ENCODE peak calls at places on chromosomes 6 and 20, in five cellular contexts. One of them, this sample, is unnamed.
A peak's percentile ranks its signal among the peaks of the same experiment; 100 is the strongest.

GRCh38 chr20:53510266-53510665 is 83.4 kb downstream of the ZNF217 start:
- DNase-seq in AML-193: no peak
- DNase-seq in astrocyte of the hippocampus: no peak
- DNase-seq in epithelial cell of esophagus: no peak
- DNase-seq in GM12865: no peak
- DNase-seq in this sample: no peak

GRCh38 chr6:48817714-48818113 is 645.3 kb downstream of the MMUT start:
- DNase-seq in GM12865: no peak
- DNase-seq in astrocyte of the hippocampus: no peak
- DNase-seq in AML-193: no peak
- DNase-seq in epithelial cell of esophagus: peak; percentile 83
- DNase-seq in this sample: no peak

GRCh38 chr20:8183526-8183925 is 51.5 kb downstream of the PLCB1 start:
- DNase-seq in AML-193: no peak
- DNase-seq in astrocyte of the hippocampus: no peak
- DNase-seq in epithelial cell of esophagus: peak; percentile 40
- DNase-seq in GM12865: no peak
- DNase-seq in this sample: no peak

GRCh38 chr6:127406122-127406521 is 53.1 kb downstream of the KIAA0408 start:
- DNase-seq in GM12865: no peak
- DNase-seq in AML-193: no peak
- DNase-seq in astrocyte of the hippocampus: no peak
- DNase-seq in epithelial cell of esophagus: no peak
- DNase-seq in this sample: no peak

GRCh38 chr6:56772737-56773184 is 130.1 kb upstream of the DST start:
- DNase-seq in epithelial cell of esophagus: peak; percentile 88
- DNase-seq in GM12865: peak; percentile 65
- DNase-seq in AML-193: no peak
- DNase-seq in astrocyte of the hippocampus: peak; percentile 92
- DNase-seq in this sample: peak; percentile 19

GRCh38 chr20:63025534-63026331 is 19.0 kb upstream of the BHLHE23 start:
- DNase-seq in AML-193: no peak
- DNase-seq in astrocyte of the hippocampus: no peak
- DNase-seq in GM12865: no peak
- DNase-seq in epithelial cell of esophagus: peak; percentile 43
- DNase-seq in this sample: no peak

GRCh38 chr20:63739129-63740069 is at the start of gene SLC2A4RG:
- DNase-seq in AML-193: peak; percentile 49
- DNase-seq in epithelial cell of esophagus: peak; percentile 81
- DNase-seq in GM12865: peak; percentile 88
- DNase-seq in astrocyte of the hippocampus: peak; percentile 94
- DNase-seq in this sample: peak; percentile 96

GRCh38 chr6:145587342-145587741 is 148.0 kb downstream of the EPM2A start:
- DNase-seq in AML-193: no peak
- DNase-seq in astrocyte of the hippocampus: no peak
- DNase-seq in epithelial cell of esophagus: no peak
- DNase-seq in GM12865: no peak
- DNase-seq in this sample: no peak

GRCh38 chr6:149642829-149643580 is 5.5 kb downstream of the KATNA1 start:
- DNase-seq in GM12865: peak; percentile 27
- DNase-seq in epithelial cell of esophagus: peak; percentile 32
- DNase-seq in astrocyte of the hippocampus: no peak
- DNase-seq in AML-193: no peak
- DNase-seq in this sample: no peak

GRCh38 chr6:39804666-39805065 is 12.5 kb downstream of the DAAM2 start:
- DNase-seq in GM12865: no peak
- DNase-seq in AML-193: no peak
- DNase-seq in astrocyte of the hippocampus: peak; percentile 71
- DNase-seq in epithelial cell of esophagus: peak; percentile 20
- DNase-seq in this sample: peak; percentile 29

GRCh38 chr6:113120214-113120576 is 737.0 kb upstream of the MARCKS start:
- DNase-seq in AML-193: peak; percentile 78
- DNase-seq in astrocyte of the hippocampus: peak; percentile 91
- DNase-seq in GM12865: no peak
- DNase-seq in epithelial cell of esophagus: peak; percentile 94
- DNase-seq in this sample: peak; percentile 15

GRCh38 chr6:37399131-37399530 is 33.9 kb upstream of the CMTR1 start:
- DNase-seq in epithelial cell of esophagus: no peak
- DNase-seq in GM12865: no peak
- DNase-seq in astrocyte of the hippocampus: no peak
- DNase-seq in AML-193: no peak
- DNase-seq in this sample: no peak

GRCh38 chr6:12119085-12119588 is 107.0 kb downstream of the HIVEP1 start:
- DNase-seq in astrocyte of the hippocampus: no peak
- DNase-seq in GM12865: peak; percentile 90
- DNase-seq in AML-193: no peak
- DNase-seq in epithelial cell of esophagus: no peak
- DNase-seq in this sample: peak; percentile 4

GRCh38 chr6:71375676-71376075 is 87.1 kb downstream of the OGFRL1 start:
- DNase-seq in astrocyte of the hippocampus: peak; percentile 55
- DNase-seq in epithelial cell of esophagus: peak; percentile 53
- DNase-seq in GM12865: no peak
- DNase-seq in AML-193: no peak
- DNase-seq in this sample: no peak

This sample was measured in hepatocyte.